ENCODE peak calls at places on chromosomes 11 and 22, in ten cellular contexts. E is fibroblast of lung; S is PC-3; C is HFFc6; D is neural crest cell; V is B cell; B is ovary; F is CD8-positive, alpha-beta T cell; K is IMR-90; W is ascending aorta. T is an unnamed sample.

GRCh38 chr22:36443198-36443770 is 38.2 kb downstream of the TXN2 start:
- DNase-seq in E (peak; percentile 41), D (no peak), K (no peak), B (no peak), S (no peak), W (no peak), F (no peak), C (no peak), V (peak; percentile 63), T (no peak)

GRCh38 chr11:67468056-67468455 is 995 bp downstream of the TMEM134 start:
- DNase-seq in D (no peak), B (peak; percentile 50), V (no peak), E (no peak), W (no peak), K (no peak), F (no peak), C (no peak), S (peak; percentile 97), T (no peak)

GRCh38 chr22:49954354-49954753 is 6.2 kb upstream of the PIM3 start:
- DNase-seq in S (no peak), B (no peak), K (no peak), D (no peak), C (no peak), W (no peak), F (no peak), V (no peak), E (no peak), T (no peak)

GRCh38 chr11:118927554-118928107 is 1.9 kb upstream of the BCL9L start:
- DNase-seq in V (no peak), K (no peak), B (no peak), S (peak; percentile 38), F (no peak), C (no peak), W (no peak), D (no peak), E (no peak), T (no peak)

GRCh38 chr11:56876621-56877312 is 111.9 kb upstream of the OR5AK2 start:
- DNase-seq in K (peak; percentile 1), F (no peak), V (no peak), S (peak; percentile 35), W (no peak), B (no peak), C (no peak), D (no peak), E (no peak), T (peak; percentile 2)

GRCh38 chr11:565921-566509 is 5.2 kb downstream of the RASSF7 start:
- DNase-seq in C (peak; percentile 27), E (no peak), D (no peak), S (no peak), V (no peak), K (no peak), F (no peak), W (no peak), B (no peak), T (no peak)

GRCh38 chr11:70525466-70525865 is 127.1 kb downstream of the CTTN start:
- DNase-seq in S (no peak), F (no peak), C (no peak), V (no peak), W (no peak), B (no peak), K (no peak), D (no peak), E (no peak), T (no peak)

GRCh38 chr11:57800444-57801184 is 39.0 kb downstream of the CTNND1 start:
- DNase-seq in D (peak; percentile 14), E (peak; percentile 77), V (peak; percentile 72), C (peak; percentile 75), F (no peak), W (no peak), K (peak; percentile 74), S (peak; percentile 99), B (no peak), T (peak; percentile 43)

GRCh38 chr11:16099501-16099900 is 256.8 kb downstream of the SOX6 start:
- DNase-seq in B (no peak), K (no peak), V (no peak), E (no peak), C (no peak), F (no peak), W (no peak), S (no peak), D (no peak), T (no peak)

GRCh38 chr11:93089474-93090102 is 108.2 kb downstream of the SLC36A4 start:
- DNase-seq in E (peak; percentile 62), B (no peak), S (peak; percentile 73), D (no peak), K (peak; percentile 62), V (no peak), W (no peak), C (peak; percentile 60), F (no peak), T (peak; percentile 2)

GRCh38 chr11:12461516-12461915 is 84.1 kb downstream of the PARVA start:
- DNase-seq in S (peak; percentile 8), C (no peak), W (no peak), K (no peak), E (peak; percentile 25), B (no peak), D (no peak), F (no peak), V (no peak), T (no peak)

GRCh38 chr11:15927196-15927865 is 429.0 kb downstream of the SOX6 start:
- DNase-seq in S (no peak), W (no peak), B (no peak), K (no peak), C (no peak), V (no peak), F (no peak), D (no peak), E (no peak), T (no peak)

GRCh38 chr11:29518389-29519174 is 498.2 kb downstream of the KCNA4 start:
- DNase-seq in S (no peak), D (no peak), B (no peak), E (no peak), V (no peak), C (no peak), F (no peak), K (no peak), W (no peak), T (no peak)
- TF ChIP-seq CTCF in S (no peak), D (peak; percentile 57), B (no peak), E (no peak), V (no peak), C (no peak), F (no peak), K (peak; percentile 9), W (no peak), T (no peak)

GRCh38 chr22:31262369-31263133 is 29.7 kb downstream of the PIK3IP1 start:
- DNase-seq in C (no peak), W (no peak), V (no peak), D (no peak), F (no peak), S (no peak), K (no peak), B (no peak), E (no peak), T (no peak)
- TF ChIP-seq CTCF in C (no peak), W (no peak), V (no peak), D (no peak), F (no peak), S (no peak), K (no peak), B (no peak), E (no peak), T (no peak)

GRCh38 chr11:20712912-20713311 is 43.5 kb downstream of the NELL1 start:
- DNase-seq in E (no peak), C (no peak), W (no peak), K (no peak), F (no peak), B (no peak), D (no peak), S (no peak), V (no peak), T (no peak)
- TF ChIP-seq CTCF in E (no peak), C (no peak), W (no peak), K (no peak), F (no peak), B (no peak), D (no peak), S (no peak), V (no peak), T (no peak)

DNA sequence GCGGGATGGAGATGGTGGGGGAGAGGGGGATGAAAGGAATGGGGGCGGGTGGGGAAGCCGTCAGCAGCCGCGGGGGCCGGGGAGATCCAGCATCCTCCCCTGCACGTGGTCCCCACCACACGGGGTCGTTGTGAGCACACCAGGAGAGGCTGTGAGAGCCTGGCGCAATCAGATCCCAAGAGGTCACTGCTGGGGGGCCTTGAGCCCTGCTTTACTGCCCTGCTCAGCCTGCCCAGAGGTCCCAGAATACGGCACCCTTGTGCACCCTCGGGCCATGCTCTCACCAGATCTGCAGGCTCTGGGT is 7.4 kb downstream of the CABP7 start:
- DNase-seq in D (peak; percentile 51), K (peak; percentile 32), S (no peak), F (no peak), V (no peak), W (no peak), E (peak; percentile 30), C (no peak), B (peak; percentile 27), T (no peak)
- TF ChIP-seq CTCF in D (peak; percentile 59), K (peak; percentile 41), S (peak; percentile 27), F (no peak), V (no peak), W (no peak), E (peak; percentile 23), C (peak; percentile 70), B (no peak), T (peak; percentile 44)

GRCh38 chr22:31595271-31595670 is 66.7 kb downstream of the PISD start:
- DNase-seq in C (no peak), D (no peak), F (no peak), B (no peak), K (no peak), W (no peak), E (no peak), S (no peak), V (no peak), T (no peak)
- TF ChIP-seq CTCF in C (no peak), D (no peak), F (no peak), B (no peak), K (no peak), W (no peak), E (no peak), S (no peak), V (no peak), T (no peak)

DNA sequence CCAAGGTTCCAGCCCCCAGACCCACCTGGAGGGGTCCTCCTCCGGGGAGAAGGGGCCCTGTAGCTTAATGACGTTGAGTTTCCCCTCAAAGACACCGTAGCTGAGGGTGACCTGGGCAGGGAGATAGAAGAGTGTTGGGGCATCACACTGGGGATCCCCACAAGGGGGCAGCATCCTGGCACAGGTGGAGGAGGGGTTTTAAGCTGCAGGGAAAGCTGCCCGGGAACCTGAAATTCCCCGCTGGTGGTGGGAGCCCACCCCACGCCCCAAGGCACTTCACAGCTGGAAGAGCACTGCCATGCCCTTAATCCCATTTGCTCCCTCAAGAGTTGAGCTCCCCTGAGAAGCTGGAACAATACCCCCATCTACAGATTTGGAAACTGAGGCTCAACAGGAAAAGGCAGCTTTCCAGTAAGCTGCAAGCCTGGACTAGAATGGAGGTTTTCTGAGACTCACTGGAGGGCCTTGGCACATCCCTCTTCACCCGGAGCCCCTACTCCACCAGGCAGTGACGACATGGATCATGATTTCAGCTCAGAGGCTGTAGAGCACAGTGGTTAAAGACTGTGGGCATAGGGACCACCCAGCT is 13.7 kb downstream of the MFNG start:
- DNase-seq in F (peak; percentile 59), C (no peak), K (peak; percentile 28), E (peak; percentile 23), S (peak; percentile 54), W (no peak), V (peak; percentile 44), D (peak; percentile 35), B (no peak), T (no peak)
- TF ChIP-seq CTCF in F (peak; percentile 30), C (peak; percentile 84), K (peak; percentile 60), E (peak; percentile 51), S (peak; percentile 72), W (no peak), V (peak; percentile 60), D (peak; percentile 60), B (no peak), T (peak; percentile 58)

GRCh38 chr22:21947040-21948014 is 5.3 kb downstream of the PPM1F start:
- DNase-seq in D (no peak), B (no peak), W (no peak), K (peak; percentile 71), F (no peak), C (peak; percentile 58), S (peak; percentile 19), V (no peak), E (peak; percentile 61), T (no peak)
- TF ChIP-seq CTCF in D (peak; percentile 61), B (no peak), W (no peak), K (peak; percentile 64), F (no peak), C (peak; percentile 68), S (peak; percentile 30), V (no peak), E (peak; percentile 55), T (peak; percentile 64)

T was measured in AG09319.